ENCODE peak calls at places on chromosomes 2 and 18, in eight cellular contexts. U is prostate gland, S is suprapubic skin, B is transverse colon, D is endothelial cell of umbilical vein, R is spleen, J is esophagus muscularis mucosa, W is sigmoid colon. E is an unnamed sample.
A peak's percentile ranks its signal among the peaks of the same experiment; 100 is the strongest.

GRCh38 chr2:579351-579886 is 97.8 kb downstream of the TMEM18 start:
- DNase-seq in U (no peak), S (no peak), B (no peak), D (no peak), R (no peak), J (no peak), W (no peak), E (peak; percentile 61)

GRCh38 chr2:96252526-96252925 is 13.3 kb downstream of the TMEM127 start:
- DNase-seq in U (no peak), S (no peak), B (no peak), D (no peak), R (no peak), J (no peak), W (no peak), E (no peak)

GRCh38 chr2:200703132-200703925 is 108.4 kb upstream of the BZW1 start:
- DNase-seq in U (peak; percentile 64), S (no peak), B (no peak), D (peak; percentile 58), R (no peak), J (no peak), W (no peak), E (no peak)

GRCh38 chr2:207236156-207236935 is 70.6 kb upstream of the KLF7 start:
- DNase-seq in U (no peak), S (no peak), B (no peak), D (peak; percentile 85), R (no peak), J (no peak), W (peak; percentile 76), E (no peak)

GRCh38 chr2:141142025-141142424 is 988.8 kb downstream of the LRP1B start:
- DNase-seq in U (no peak), S (no peak), B (no peak), D (no peak), R (no peak), J (no peak), W (no peak), E (no peak)

GRCh38 chr2:182672471-182673165 is 43.4 kb upstream of the DNAJC10 start:
- DNase-seq in U (no peak), S (no peak), B (no peak), D (peak; percentile 76), R (no peak), J (no peak), W (no peak), E (no peak)

GRCh38 chr2:231601356-231602229 is 8.9 kb downstream of the TEX44 start:
- DNase-seq in U (peak; percentile 77), S (peak; percentile 92), B (peak; percentile 91), D (peak; percentile 69), R (peak; percentile 94), J (no peak), W (peak; percentile 90), E (no peak)

GRCh38 chr2:217469203-217469810 is 533.5 kb downstream of the TNS1 start:
- DNase-seq in U (no peak), S (no peak), B (no peak), D (no peak), R (no peak), J (no peak), W (no peak), E (peak; percentile 37)

GRCh38 chr2:102796337-102796736 is 34.5 kb downstream of the TMEM182 start:
- DNase-seq in U (peak; percentile 46), S (no peak), B (no peak), D (no peak), R (no peak), J (no peak), W (no peak), E (no peak)

GRCh38 chr2:102801098-102801718 is 39.4 kb downstream of the TMEM182 start:
- DNase-seq in U (no peak), S (no peak), B (no peak), D (no peak), R (no peak), J (no peak), W (no peak), E (no peak)

GRCh38 chr2:102795641-102796040 is 33.8 kb downstream of the TMEM182 start:
- DNase-seq in U (no peak), S (no peak), B (no peak), D (no peak), R (no peak), J (no peak), W (no peak), E (no peak)

GRCh38 chr2:102798181-102798580 is 36.4 kb downstream of the TMEM182 start:
- DNase-seq in U (no peak), S (no peak), B (no peak), D (no peak), R (no peak), J (no peak), W (no peak), E (no peak)

DNA sequence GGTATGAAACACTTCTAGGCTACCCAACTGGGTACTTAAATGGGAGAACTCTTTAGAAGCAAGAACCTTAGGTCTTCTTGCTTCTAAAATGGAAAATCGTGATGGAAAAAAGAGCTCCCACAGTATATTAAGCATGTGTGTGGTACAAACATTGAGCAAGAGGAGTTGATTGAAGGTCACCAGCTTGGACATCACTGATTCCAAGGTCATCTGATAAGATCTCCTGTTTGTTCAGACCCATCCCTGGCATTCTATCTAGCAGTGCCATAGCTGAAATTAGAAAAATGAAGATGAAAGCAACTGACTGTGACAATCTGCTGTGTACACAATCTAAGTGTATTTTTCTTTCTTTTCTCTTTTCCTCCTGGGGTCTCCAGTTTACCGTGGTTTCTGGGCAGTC is 35.7 kb downstream of the TMEM182 start:
- DNase-seq in U (no peak), S (no peak), B (no peak), D (no peak), R (no peak), J (no peak), W (no peak), E (no peak)
- H3K9me3 ChIP-seq in U (no peaks in the 10 kb centered on the region), S (peaks cover 11% of the 10 kb centered on the region), B (peaks cover 24% of the 10 kb centered on the region), D (no peaks in the 10 kb centered on the region), R (peaks cover 12% of the 10 kb centered on the region), J (peaks cover 12% of the 10 kb centered on the region), W (peaks cover 18% of the 10 kb centered on the region), E (peaks cover 18% of the 10 kb centered on the region)

GRCh38 chr18:62713651-62714247 is 1.6 kb upstream of the PHLPP1 start:
- DNase-seq in U (no peak), S (no peak), B (no peak), D (no peak), R (peak; percentile 75), J (no peak), W (no peak), E (no peak)

GRCh38 chr18:62715829-62716678 is 713 bp downstream of the PHLPP1 start:
- DNase-seq in U (peak; percentile 38), S (peak; percentile 84), B (peak; percentile 70), D (peak; percentile 62), R (peak; percentile 95), J (no peak), W (peak; percentile 80), E (peak; percentile 87)

GRCh38 chr18:62716679-62717058 is 1.3 kb downstream of the PHLPP1 start:
- DNase-seq in U (peak; percentile 43), S (no peak), B (peak; percentile 63), D (peak; percentile 46), R (peak; percentile 92), J (no peak), W (peak; percentile 73), E (no peak)

GRCh38 chr18:62714671-62715438 is 486 bp upstream of the PHLPP1 start:
- DNase-seq in U (peak; percentile 100), S (peak; percentile 100), B (peak; percentile 100), D (peak; percentile 100), R (peak; percentile 99), J (peak; percentile 100), W (peak; percentile 100), E (peak; percentile 100)

DNA sequence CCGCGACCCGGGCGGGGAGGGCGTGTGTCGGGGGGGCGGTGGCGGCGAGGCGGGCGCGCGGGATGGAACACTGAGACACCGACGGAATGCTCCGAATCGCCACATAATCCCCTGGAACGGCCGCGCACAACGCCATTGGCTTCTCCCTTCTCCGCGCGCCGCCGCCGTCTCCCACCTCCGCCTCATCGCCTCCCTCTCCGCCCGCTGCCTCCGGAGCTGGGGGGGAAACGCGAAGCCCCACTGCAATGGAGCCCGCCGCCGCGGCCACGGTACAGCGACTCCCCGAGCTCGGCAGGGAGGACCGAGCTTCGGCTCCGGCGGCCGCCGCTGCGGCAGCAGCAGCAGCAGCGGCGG is at the start of gene PHLPP1:
- DNase-seq in U (no peak), S (no peak), B (no peak), D (no peak), R (no peak), J (no peak), W (no peak), E (no peak)
- TF ChIP-seq POLR2AphosphoS5 in U (no peak), S (no peak), B (peak; percentile 39), D (no peak), R (no peak), J (peak; percentile 27), W (peak; percentile 64), E (peak; percentile 34)

DNA sequence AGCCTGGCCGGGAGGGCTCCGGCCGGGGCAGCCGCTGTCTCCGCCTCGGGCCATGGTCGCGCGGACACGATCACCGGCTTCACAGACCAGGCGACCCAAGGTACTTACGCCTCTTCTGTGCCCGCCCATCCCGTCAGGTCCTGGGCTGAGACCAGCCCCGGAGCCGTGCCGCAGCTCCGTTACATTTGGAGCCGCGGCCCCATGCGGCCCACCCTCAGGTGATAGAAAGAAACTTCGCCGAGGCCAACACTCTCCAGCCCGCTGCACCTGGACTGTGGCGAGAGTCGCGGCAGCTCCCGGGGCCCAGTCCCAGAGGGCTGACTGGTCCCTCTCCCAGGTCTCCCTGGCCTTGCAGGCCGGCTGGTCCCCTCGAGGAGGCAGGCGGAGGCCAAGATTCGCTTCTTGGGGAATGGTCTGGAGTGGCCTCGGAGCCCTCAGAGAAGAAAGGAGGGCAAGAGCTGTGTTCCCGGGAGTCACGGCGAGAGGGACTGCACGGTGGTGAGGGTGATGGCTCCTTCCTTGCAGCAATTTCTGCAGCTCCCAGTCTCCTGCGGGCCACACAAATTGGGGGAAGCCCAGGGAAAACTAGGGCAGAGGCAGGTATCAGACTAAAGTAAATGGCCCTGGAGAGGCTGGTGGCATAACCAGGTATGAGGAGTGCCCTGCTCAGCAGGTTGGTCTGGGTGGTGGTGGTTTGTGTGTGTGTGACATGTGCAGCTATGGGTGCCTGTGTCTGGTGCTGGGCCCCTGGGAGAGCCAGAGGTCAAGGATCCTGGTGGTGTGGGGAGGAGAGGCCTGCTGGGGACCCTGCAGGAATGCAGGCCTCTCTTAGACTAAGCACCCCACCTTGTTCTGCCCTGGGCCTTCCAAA is 822 bp downstream of the GDF7 start:
- DNase-seq in U (no peak), S (no peak), B (no peak), D (no peak), R (no peak), J (no peak), W (no peak), E (no peak)
- H3K27ac ChIP-seq in U (peak overlapping the region; percentile 55), S (peak overlapping the region; percentile 12), B (no peak overlapping the region), D (no peak overlapping the region), R (no peak overlapping the region), J (peak overlapping the region; percentile 76), W (no peak overlapping the region), E (peak overlapping the region; percentile 87)

GRCh38 chr18:55737266-55737665 is 149.3 kb upstream of the TCF4 start:
- DNase-seq in U (no peak), S (no peak), B (no peak), D (no peak), R (no peak), J (no peak), W (no peak), E (no peak)

GRCh38 chr18:55738483-55739114 is 150.6 kb upstream of the TCF4 start:
- DNase-seq in U (no peak), S (no peak), B (no peak), D (no peak), R (no peak), J (no peak), W (no peak), E (no peak)

GRCh38 chr18:55735199-55735855 is 147.3 kb upstream of the TCF4 start:
- DNase-seq in U (no peak), S (no peak), B (no peak), D (peak; percentile 51), R (no peak), J (no peak), W (no peak), E (no peak)

GRCh38 chr18:55737781-55738468 is 149.9 kb upstream of the TCF4 start:
- DNase-seq in U (no peak), S (no peak), B (no peak), D (no peak), R (no peak), J (no peak), W (no peak), E (no peak)

GRCh38 chr18:55735969-55736368 is 148.0 kb upstream of the TCF4 start:
- DNase-seq in U (no peak), S (no peak), B (no peak), D (no peak), R (no peak), J (no peak), W (no peak), E (no peak)
- H3K9me3 ChIP-seq in U (no peaks in the 10 kb centered on the region), S (no peaks in the 10 kb centered on the region), B (no peaks in the 10 kb centered on the region), D (no peaks in the 10 kb centered on the region), R (no peaks in the 10 kb centered on the region), J (no peaks in the 10 kb centered on the region), W (no peaks in the 10 kb centered on the region), E (no peaks in the 10 kb centered on the region)